ENCODE peak calls at places on chromosome 12, in six cellular contexts. Q, R, Z, S, W and H are unnamed samples.

GRCh38 chr12:97837401-97837800 is 374.8 kb downstream of the RMST start:
- DNase-seq in Q (no peak), R (peak; percentile 1), Z (peak; percentile 13), S (peak; percentile 24), W (no peak), H (no peak)

GRCh38 chr12:48819986-48820385 is 1.7 kb downstream of the CACNB3 start:
- DNase-seq in Q (no peak), R (no peak), Z (no peak), S (no peak), W (no peak), H (no peak)

GRCh38 chr12:66915312-66915904 is 236.5 kb upstream of the GRIP1 start:
- DNase-seq in Q (no peak), R (no peak), Z (no peak), S (no peak), W (no peak), H (no peak)

GRCh38 chr12:124451016-124451415 is 116.4 kb downstream of the NCOR2 start:
- DNase-seq in Q (no peak), R (no peak), Z (no peak), S (no peak), W (peak; percentile 15), H (no peak)

GRCh38 chr12:8057839-8058238 is 8.3 kb downstream of the C3AR1 start:
- DNase-seq in Q (no peak), R (peak; percentile 55), Z (peak; percentile 77), S (peak; percentile 90), W (no peak), H (no peak)

GRCh38 chr12:5083955-5084849 is 40.5 kb downstream of the KCNA5 start:
- DNase-seq in Q (no peak), R (no peak), Z (peak; percentile 66), S (peak; percentile 76), W (no peak), H (peak; percentile 15)

GRCh38 chr12:104673294-104674062 is 216.7 kb downstream of the CHST11 start:
- DNase-seq in Q (no peak), R (no peak), Z (peak; percentile 84), S (peak; percentile 43), W (no peak), H (no peak)

GRCh38 chr12:5243014-5243413 is 188.9 kb upstream of the NTF3 start:
- DNase-seq in Q (no peak), R (no peak), Z (no peak), S (no peak), W (no peak), H (no peak)

GRCh38 chr12:65685514-65685913 is 138.8 kb upstream of the HMGA2 start:
- DNase-seq in Q (no peak), R (no peak), Z (peak; percentile 53), S (peak; percentile 76), W (no peak), H (no peak)

GRCh38 chr12:3751151-3752095 is 1.5 kb downstream of the CRACR2A start:
- DNase-seq in Q (no peak), R (no peak), Z (no peak), S (no peak), W (no peak), H (no peak)

GRCh38 chr12:42282301-42282700 is 43.6 kb downstream of the ZCRB1 start:
- DNase-seq in Q (no peak), R (no peak), Z (no peak), S (no peak), W (no peak), H (no peak)

GRCh38 chr12:117774986-117775775 is 193.6 kb downstream of the KSR2 start:
- DNase-seq in Q (no peak), R (no peak), Z (peak; percentile 58), S (no peak), W (no peak), H (no peak)

GRCh38 chr12:9687228-9687627 is 17.7 kb downstream of the CLEC2D start:
- DNase-seq in Q (no peak), R (no peak), Z (no peak), S (peak; percentile 49), W (no peak), H (no peak)